ENCODE peak calls at places on chromosomes 4 and X, in six cellular contexts. N, K, Y, T, D and P are unnamed samples.

GRCh38 chrX:13007519-13008188 is 32.7 kb downstream of the TMSB4X start:
- DNase-seq in N (peak; percentile 33), K (no peak), Y (no peak), T (no peak), D (no peak), P (no peak)

GRCh38 chr4:39698424-39699009 is 581 bp downstream of the UBE2K start:
- DNase-seq in N (no peak), K (peak; percentile 61), Y (no peak), T (peak; percentile 81), D (peak; percentile 43), P (peak; percentile 59)

GRCh38 chr4:152464030-152464823 is 71.7 kb downstream of the FBXW7 start:
- DNase-seq in N (no peak), K (no peak), Y (no peak), T (no peak), D (peak; percentile 37), P (no peak)

GRCh38 chr4:113575391-113575790 is 186.1 kb downstream of the CAMK2D start:
- DNase-seq in N (peak; percentile 60), K (no peak), Y (no peak), T (no peak), D (no peak), P (no peak)

GRCh38 chr4:154744341-154744948 is 645 bp downstream of the LRAT start:
- DNase-seq in N (no peak), K (no peak), Y (no peak), T (no peak), D (no peak), P (no peak)

GRCh38 chrX:148223361-148223760 is 242.2 kb downstream of the FMR1NB start:
- DNase-seq in N (no peak), K (no peak), Y (no peak), T (no peak), D (no peak), P (no peak)

GRCh38 chr4:6087669-6088068 is 69.4 kb upstream of the C4orf50 start:
- DNase-seq in N (peak; percentile 28), K (peak; percentile 81), Y (peak; percentile 42), T (peak; percentile 75), D (peak; percentile 31), P (no peak)

GRCh38 chrX:48278958-48279357 is 23.8 kb downstream of the SSX1 start:
- DNase-seq in N (no peak), K (peak; percentile 22), Y (no peak), T (no peak), D (peak; percentile 6), P (no peak)

GRCh38 chr4:23135792-23136645 is 443.3 kb downstream of the GBA3 start:
- DNase-seq in N (peak; percentile 41), K (no peak), Y (peak; percentile 73), T (no peak), D (peak; percentile 78), P (peak; percentile 50)

GRCh38 chrX:1394731-1395501 is 3.0 kb upstream of the SLC25A6 start:
- DNase-seq in N (no peak), K (no peak), Y (no peak), T (no peak), D (no peak), P (no peak)

GRCh38 chr4:98377626-98378025 is 116.4 kb downstream of the RAP1GDS1 start:
- DNase-seq in N (peak; percentile 70), K (no peak), Y (no peak), T (no peak), D (no peak), P (peak; percentile 3)

GRCh38 chr4:2932951-2933565 is 30.1 kb downstream of the NOP14 start:
- DNase-seq in N (no peak), K (no peak), Y (no peak), T (no peak), D (no peak), P (no peak)

GRCh38 chr4:78476108-78476704 is 75.4 kb upstream of the ANXA3 start:
- DNase-seq in N (no peak), K (no peak), Y (no peak), T (no peak), D (no peak), P (peak; percentile 14)

GRCh38 chrX:21905209-21905735 is 35.2 kb upstream of the SMS start:
- DNase-seq in N (no peak), K (peak; percentile 24), Y (peak; percentile 31), T (no peak), D (no peak), P (no peak)

GRCh38 chrX:21911481-21911880 is 29.0 kb upstream of the SMS start:
- DNase-seq in N (no peak), K (no peak), Y (no peak), T (no peak), D (no peak), P (no peak)

GRCh38 chrX:21907250-21907649 is 33.3 kb upstream of the SMS start:
- DNase-seq in N (peak; percentile 30), K (no peak), Y (no peak), T (no peak), D (no peak), P (peak; percentile 29)

DNA sequence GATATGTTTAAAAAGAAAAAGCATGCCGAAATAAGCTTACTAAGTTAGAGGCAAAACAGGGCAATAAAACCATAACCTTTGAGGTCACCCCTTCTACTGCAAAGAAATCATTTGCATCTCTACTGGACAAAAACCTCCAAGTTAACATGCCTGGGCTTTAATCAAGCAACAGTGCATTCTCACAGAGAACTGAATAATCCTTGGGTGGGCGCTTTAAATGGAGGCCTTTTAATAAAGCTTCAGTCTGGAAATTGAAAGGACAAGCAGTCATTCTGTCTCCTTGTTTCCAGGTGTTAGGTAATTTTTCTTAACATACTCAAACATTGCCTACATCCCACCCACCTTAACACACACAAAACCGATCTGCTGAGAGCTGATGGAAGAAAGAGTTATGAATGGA is 34.5 kb upstream of the SMS start:
- DNase-seq in N (no peak), K (no peak), Y (peak; percentile 11), T (no peak), D (no peak), P (no peak)
- H2AFZ ChIP-seq in N (no peak overlapping the region), K (no peak overlapping the region), Y (no peak overlapping the region), T (no peak overlapping the region), D (no peak overlapping the region), P (no peak overlapping the region)

GRCh38 chr4:88318751-88319350 is 34.5 kb upstream of the PPM1K start:
- DNase-seq in N (no peak), K (no peak), Y (no peak), T (peak; percentile 1), D (peak; percentile 17), P (no peak)
- H2BK120ac ChIP-seq in N (no peak overlapping the region), K (no peak overlapping the region), Y (no peak overlapping the region), T (no peak overlapping the region), D (no peak overlapping the region), P (no peak overlapping the region)

DNA sequence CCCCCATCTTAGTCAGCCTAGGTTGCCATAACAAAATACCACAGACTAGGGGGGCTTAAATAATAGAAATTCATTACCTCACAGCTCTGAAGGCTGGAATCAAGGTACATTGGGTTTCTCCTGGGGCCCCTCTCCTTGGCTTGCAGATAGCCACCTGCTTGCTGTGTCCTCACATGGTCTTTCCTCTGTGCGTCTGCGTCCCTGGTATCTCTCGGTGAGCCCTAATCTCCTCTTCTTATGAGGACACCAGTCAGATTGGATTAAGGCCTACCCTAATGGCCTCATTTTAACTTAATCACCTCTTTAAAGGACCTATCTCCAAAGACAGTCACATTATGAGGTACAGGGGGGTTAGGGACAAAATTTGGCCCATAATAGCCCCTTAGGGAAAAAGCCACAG is 98.0 kb downstream of the SH3KBP1 start:
- DNase-seq in N (no peak), K (no peak), Y (no peak), T (no peak), D (no peak), P (no peak)
- H3K4me2 ChIP-seq in N (no peak overlapping the region), K (no peak overlapping the region), Y (no peak overlapping the region), T (no peak overlapping the region), D (no peak overlapping the region), P (no peak overlapping the region)

GRCh38 chr4:25928956-25929336 is 14.9 kb downstream of the SMIM20 start:
- DNase-seq in N (peak; percentile 47), K (no peak), Y (no peak), T (no peak), D (peak; percentile 14), P (no peak)
- H2AFZ ChIP-seq in N (peak overlapping the region; percentile 72), K (no peak overlapping the region), Y (no peak overlapping the region), T (no peak overlapping the region), D (no peak overlapping the region), P (no peak overlapping the region)

DNA sequence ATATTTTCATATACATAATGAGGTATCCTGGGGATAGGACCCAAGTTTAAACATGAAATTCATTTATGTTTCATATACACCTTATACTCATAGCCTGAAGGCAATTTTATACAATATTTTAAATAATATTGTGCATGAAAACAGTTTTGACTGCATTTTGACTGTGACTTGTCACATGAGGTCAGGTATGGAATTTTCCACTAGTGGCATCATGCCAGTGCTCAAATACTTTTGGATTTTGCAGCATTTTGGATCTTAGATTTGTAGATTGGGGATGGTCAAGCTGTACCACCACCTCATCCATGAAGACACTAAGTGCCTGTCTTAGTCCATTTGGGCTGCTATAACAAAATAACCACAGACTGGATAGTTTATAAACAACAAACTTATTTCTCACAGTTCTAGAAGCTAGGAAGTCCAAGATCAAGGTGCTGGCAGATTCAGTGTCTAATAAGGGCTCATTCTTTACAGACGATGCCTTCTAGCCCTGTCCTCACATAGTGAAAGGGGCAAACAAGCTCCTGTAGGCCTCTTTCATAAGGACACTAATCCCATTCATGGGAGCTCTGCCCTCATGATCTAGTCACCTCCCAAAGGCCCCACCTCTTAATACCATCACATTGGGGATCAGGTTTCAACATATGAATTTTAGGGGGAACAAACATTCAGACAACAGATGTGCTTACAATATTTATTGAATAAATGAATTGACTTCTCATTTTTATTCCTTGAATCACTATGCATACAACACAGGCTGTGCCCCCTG is 9.4 kb downstream of the NUDT6 start:
- DNase-seq in N (no peak), K (no peak), Y (no peak), T (no peak), D (peak; percentile 28), P (no peak)
- H2BK120ac ChIP-seq in N (peak overlapping the region; percentile 80), K (no peak overlapping the region), Y (no peak overlapping the region), T (no peak overlapping the region), D (no peak overlapping the region), P (no peak overlapping the region)

DNA sequence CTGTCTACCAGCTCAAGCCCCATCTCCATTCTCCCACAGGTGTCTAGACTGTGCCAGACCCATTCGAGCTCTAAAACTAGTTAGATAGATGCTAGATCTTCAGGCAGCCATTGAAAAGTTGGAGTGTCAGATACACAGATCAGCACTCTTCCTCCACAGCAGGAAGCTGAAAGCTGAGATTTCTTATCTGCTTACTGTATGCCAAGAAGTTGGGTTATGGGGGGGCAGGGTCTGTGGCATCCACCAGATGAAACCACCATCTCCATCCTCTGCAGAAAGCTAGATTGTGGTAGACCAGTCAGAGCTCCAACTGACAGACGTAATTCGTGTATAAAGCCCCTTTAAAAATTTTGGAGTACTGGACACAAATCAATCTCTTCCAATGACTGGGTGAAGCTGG is 54.8 kb downstream of the ADAM29 start:
- DNase-seq in N (no peak), K (no peak), Y (no peak), T (no peak), D (no peak), P (no peak)
- H3K4me2 ChIP-seq in N (no peak overlapping the region), K (no peak overlapping the region), Y (no peak overlapping the region), T (no peak overlapping the region), D (no peak overlapping the region), P (no peak overlapping the region)